ENCODE peak calls at places on chromosomes 7 and 10, in six cellular contexts. One of them, this sample, is unnamed.

GRCh38 chr10:77328272-77328816 is 309.3 kb downstream of the KCNMA1 start:
- DNase-seq in DMS153: no peak
- DNase-seq in NCI-H1436: no peak
- DNase-seq in stimulated activated naive CD8-positive, alpha-beta T cell treated with anti-CD3 and anti-CD28 coated beads, Interleukin-15, Interleukin-2, amounts not matched to agents 100 U/mL and 50 U/mL, for 24 hours: peak; percentile 55
- DNase-seq in A549: peak; percentile 35
- DNase-seq in effector CD4-positive, alpha-beta T cell: no peak
- DNase-seq in this sample: peak; percentile 22

GRCh38 chr10:3213758-3214545 is 41.4 kb upstream of the PITRM1 start:
- DNase-seq in effector CD4-positive, alpha-beta T cell: no peak
- DNase-seq in NCI-H1436: no peak
- DNase-seq in stimulated activated naive CD8-positive, alpha-beta T cell treated with anti-CD3 and anti-CD28 coated beads, Interleukin-15, Interleukin-2, amounts not matched to agents 100 U/mL and 50 U/mL, for 24 hours: no peak
- DNase-seq in DMS153: no peak
- DNase-seq in A549: no peak
- DNase-seq in this sample: no peak

GRCh38 chr7:31059551-31059950 is 7.4 kb downstream of the ADCYAP1R1 start:
- DNase-seq in A549: peak; percentile 8
- DNase-seq in stimulated activated naive CD8-positive, alpha-beta T cell treated with anti-CD3 and anti-CD28 coated beads, Interleukin-15, Interleukin-2, amounts not matched to agents 100 U/mL and 50 U/mL, for 24 hours: no peak
- DNase-seq in DMS153: no peak
- DNase-seq in effector CD4-positive, alpha-beta T cell: no peak
- DNase-seq in NCI-H1436: no peak
- DNase-seq in this sample: no peak

GRCh38 chr10:63675171-63675570 is 154.0 kb downstream of the REEP3 start:
- DNase-seq in stimulated activated naive CD8-positive, alpha-beta T cell treated with anti-CD3 and anti-CD28 coated beads, Interleukin-15, Interleukin-2, amounts not matched to agents 100 U/mL and 50 U/mL, for 24 hours: no peak
- DNase-seq in effector CD4-positive, alpha-beta T cell: no peak
- DNase-seq in DMS153: no peak
- DNase-seq in NCI-H1436: no peak
- DNase-seq in A549: no peak
- DNase-seq in this sample: no peak

GRCh38 chr10:48658243-48658888 is 26.3 kb upstream of the WDFY4 start:
- DNase-seq in DMS153: peak; percentile 47
- DNase-seq in NCI-H1436: peak; percentile 62
- DNase-seq in stimulated activated naive CD8-positive, alpha-beta T cell treated with anti-CD3 and anti-CD28 coated beads, Interleukin-15, Interleukin-2, amounts not matched to agents 100 U/mL and 50 U/mL, for 24 hours: peak; percentile 66
- DNase-seq in A549: peak; percentile 73
- DNase-seq in effector CD4-positive, alpha-beta T cell: peak; percentile 26
- DNase-seq in this sample: peak; percentile 45

GRCh38 chr7:47217570-47218360 is 364.1 kb downstream of the TNS3 start:
- DNase-seq in A549: no peak
- DNase-seq in stimulated activated naive CD8-positive, alpha-beta T cell treated with anti-CD3 and anti-CD28 coated beads, Interleukin-15, Interleukin-2, amounts not matched to agents 100 U/mL and 50 U/mL, for 24 hours: no peak
- DNase-seq in effector CD4-positive, alpha-beta T cell: no peak
- DNase-seq in NCI-H1436: no peak
- DNase-seq in DMS153: no peak
- DNase-seq in this sample: no peak

GRCh38 chr10:29926649-29927048 is 132.7 kb downstream of the JCAD start:
- DNase-seq in NCI-H1436: no peak
- DNase-seq in A549: no peak
- DNase-seq in effector CD4-positive, alpha-beta T cell: no peak
- DNase-seq in DMS153: no peak
- DNase-seq in stimulated activated naive CD8-positive, alpha-beta T cell treated with anti-CD3 and anti-CD28 coated beads, Interleukin-15, Interleukin-2, amounts not matched to agents 100 U/mL and 50 U/mL, for 24 hours: no peak
- DNase-seq in this sample: no peak

GRCh38 chr7:55148571-55148970 is 129.8 kb downstream of the EGFR start:
- DNase-seq in effector CD4-positive, alpha-beta T cell: no peak
- DNase-seq in stimulated activated naive CD8-positive, alpha-beta T cell treated with anti-CD3 and anti-CD28 coated beads, Interleukin-15, Interleukin-2, amounts not matched to agents 100 U/mL and 50 U/mL, for 24 hours: no peak
- DNase-seq in NCI-H1436: no peak
- DNase-seq in DMS153: peak; percentile 55
- DNase-seq in A549: no peak
- DNase-seq in this sample: no peak

GRCh38 chr10:84665883-84666463 is 337.6 kb downstream of the CCSER2 start:
- DNase-seq in A549: peak; percentile 20
- DNase-seq in DMS153: no peak
- DNase-seq in NCI-H1436: no peak
- DNase-seq in effector CD4-positive, alpha-beta T cell: no peak
- DNase-seq in stimulated activated naive CD8-positive, alpha-beta T cell treated with anti-CD3 and anti-CD28 coated beads, Interleukin-15, Interleukin-2, amounts not matched to agents 100 U/mL and 50 U/mL, for 24 hours: peak; percentile 37
- DNase-seq in this sample: no peak

GRCh38 chr10:33506838-33507661 is 172.6 kb upstream of the NRP1 start:
- DNase-seq in A549: no peak
- DNase-seq in effector CD4-positive, alpha-beta T cell: no peak
- DNase-seq in NCI-H1436: no peak
- DNase-seq in DMS153: no peak
- DNase-seq in stimulated activated naive CD8-positive, alpha-beta T cell treated with anti-CD3 and anti-CD28 coated beads, Interleukin-15, Interleukin-2, amounts not matched to agents 100 U/mL and 50 U/mL, for 24 hours: no peak
- DNase-seq in this sample: no peak

GRCh38 chr10:52438119-52438518 is 124.0 kb downstream of the DKK1 start:
- DNase-seq in A549: no peak
- DNase-seq in DMS153: no peak
- DNase-seq in NCI-H1436: no peak
- DNase-seq in effector CD4-positive, alpha-beta T cell: no peak
- DNase-seq in stimulated activated naive CD8-positive, alpha-beta T cell treated with anti-CD3 and anti-CD28 coated beads, Interleukin-15, Interleukin-2, amounts not matched to agents 100 U/mL and 50 U/mL, for 24 hours: no peak
- DNase-seq in this sample: no peak

GRCh38 chr7:116610210-116610609 is 61.8 kb upstream of the MET start:
- DNase-seq in stimulated activated naive CD8-positive, alpha-beta T cell treated with anti-CD3 and anti-CD28 coated beads, Interleukin-15, Interleukin-2, amounts not matched to agents 100 U/mL and 50 U/mL, for 24 hours: no peak
- DNase-seq in NCI-H1436: no peak
- DNase-seq in A549: no peak
- DNase-seq in DMS153: no peak
- DNase-seq in effector CD4-positive, alpha-beta T cell: no peak
- DNase-seq in this sample: peak; percentile 76

GRCh38 chr7:98138679-98139078 is 32.0 kb downstream of the LMTK2 start:
- DNase-seq in A549: no peak
- DNase-seq in effector CD4-positive, alpha-beta T cell: no peak
- DNase-seq in DMS153: no peak
- DNase-seq in NCI-H1436: no peak
- DNase-seq in stimulated activated naive CD8-positive, alpha-beta T cell treated with anti-CD3 and anti-CD28 coated beads, Interleukin-15, Interleukin-2, amounts not matched to agents 100 U/mL and 50 U/mL, for 24 hours: no peak
- DNase-seq in this sample: no peak

GRCh38 chr7:138785587-138786437 is 12.0 kb upstream of the TMEM213 start:
- DNase-seq in stimulated activated naive CD8-positive, alpha-beta T cell treated with anti-CD3 and anti-CD28 coated beads, Interleukin-15, Interleukin-2, amounts not matched to agents 100 U/mL and 50 U/mL, for 24 hours: no peak
- DNase-seq in NCI-H1436: no peak
- DNase-seq in A549: peak; percentile 59
- DNase-seq in effector CD4-positive, alpha-beta T cell: no peak
- DNase-seq in DMS153: no peak
- DNase-seq in this sample: peak; percentile 56

GRCh38 chr7:137961200-137962177 is 40.4 kb downstream of the CREB3L2 start:
- DNase-seq in NCI-H1436: no peak
- DNase-seq in stimulated activated naive CD8-positive, alpha-beta T cell treated with anti-CD3 and anti-CD28 coated beads, Interleukin-15, Interleukin-2, amounts not matched to agents 100 U/mL and 50 U/mL, for 24 hours: peak; percentile 18
- DNase-seq in DMS153: no peak
- DNase-seq in A549: no peak
- DNase-seq in effector CD4-positive, alpha-beta T cell: no peak
- DNase-seq in this sample: no peak

GRCh38 chr10:69123306-69123746 is 652 bp upstream of the VPS26A start:
- DNase-seq in NCI-H1436: peak; percentile 41
- DNase-seq in A549: peak; percentile 77
- DNase-seq in effector CD4-positive, alpha-beta T cell: no peak
- DNase-seq in stimulated activated naive CD8-positive, alpha-beta T cell treated with anti-CD3 and anti-CD28 coated beads, Interleukin-15, Interleukin-2, amounts not matched to agents 100 U/mL and 50 U/mL, for 24 hours: no peak
- DNase-seq in DMS153: no peak
- DNase-seq in this sample: no peak

GRCh38 chr10:6423004-6423403 is 157.1 kb downstream of the PRKCQ start:
- DNase-seq in NCI-H1436: no peak
- DNase-seq in A549: no peak
- DNase-seq in DMS153: no peak
- DNase-seq in effector CD4-positive, alpha-beta T cell: no peak
- DNase-seq in stimulated activated naive CD8-positive, alpha-beta T cell treated with anti-CD3 and anti-CD28 coated beads, Interleukin-15, Interleukin-2, amounts not matched to agents 100 U/mL and 50 U/mL, for 24 hours: peak; percentile 71
- DNase-seq in this sample: no peak

GRCh38 chr10:126037946-126038345 is 141.6 kb downstream of the FANK1 start:
- DNase-seq in A549: no peak
- DNase-seq in DMS153: no peak
- DNase-seq in NCI-H1436: no peak
- DNase-seq in effector CD4-positive, alpha-beta T cell: no peak
- DNase-seq in stimulated activated naive CD8-positive, alpha-beta T cell treated with anti-CD3 and anti-CD28 coated beads, Interleukin-15, Interleukin-2, amounts not matched to agents 100 U/mL and 50 U/mL, for 24 hours: no peak
- DNase-seq in this sample: no peak

GRCh38 chr10:102743078-102743587 is 615 bp upstream of the WBP1L start:
- DNase-seq in NCI-H1436: no peak
- DNase-seq in stimulated activated naive CD8-positive, alpha-beta T cell treated with anti-CD3 and anti-CD28 coated beads, Interleukin-15, Interleukin-2, amounts not matched to agents 100 U/mL and 50 U/mL, for 24 hours: peak; percentile 13
- DNase-seq in effector CD4-positive, alpha-beta T cell: no peak
- DNase-seq in DMS153: no peak
- DNase-seq in A549: no peak
- DNase-seq in this sample: no peak

GRCh38 chr7:133355325-133355708 is 102.4 kb downstream of the EXOC4 start:
- DNase-seq in effector CD4-positive, alpha-beta T cell: no peak
- DNase-seq in A549: no peak
- DNase-seq in DMS153: no peak
- DNase-seq in stimulated activated naive CD8-positive, alpha-beta T cell treated with anti-CD3 and anti-CD28 coated beads, Interleukin-15, Interleukin-2, amounts not matched to agents 100 U/mL and 50 U/mL, for 24 hours: no peak
- DNase-seq in NCI-H1436: no peak
- DNase-seq in this sample: no peak

GRCh38 chr10:124495176-124495575 is 33.6 kb downstream of the LHPP start:
- DNase-seq in stimulated activated naive CD8-positive, alpha-beta T cell treated with anti-CD3 and anti-CD28 coated beads, Interleukin-15, Interleukin-2, amounts not matched to agents 100 U/mL and 50 U/mL, for 24 hours: no peak
- DNase-seq in DMS153: no peak
- DNase-seq in effector CD4-positive, alpha-beta T cell: no peak
- DNase-seq in NCI-H1436: no peak
- DNase-seq in A549: no peak
- DNase-seq in this sample: no peak

GRCh38 chr7:46385662-46386309 is 464.7 kb upstream of the IGFBP3 start:
- DNase-seq in A549: peak; percentile 79
- DNase-seq in NCI-H1436: no peak
- DNase-seq in stimulated activated naive CD8-positive, alpha-beta T cell treated with anti-CD3 and anti-CD28 coated beads, Interleukin-15, Interleukin-2, amounts not matched to agents 100 U/mL and 50 U/mL, for 24 hours: no peak
- DNase-seq in effector CD4-positive, alpha-beta T cell: no peak
- DNase-seq in DMS153: no peak
- DNase-seq in this sample: peak; percentile 88

GRCh38 chr10:91076991-91077548 is 143.4 kb upstream of the PCGF5 start:
- DNase-seq in NCI-H1436: no peak
- DNase-seq in effector CD4-positive, alpha-beta T cell: no peak
- DNase-seq in stimulated activated naive CD8-positive, alpha-beta T cell treated with anti-CD3 and anti-CD28 coated beads, Interleukin-15, Interleukin-2, amounts not matched to agents 100 U/mL and 50 U/mL, for 24 hours: no peak
- DNase-seq in DMS153: no peak
- DNase-seq in A549: no peak
- DNase-seq in this sample: no peak

GRCh38 chr7:102468416-102469350 is 3.9 kb downstream of the LRWD1 start:
- DNase-seq in DMS153: no peak
- DNase-seq in A549: no peak
- DNase-seq in effector CD4-positive, alpha-beta T cell: no peak
- DNase-seq in NCI-H1436: no peak
- DNase-seq in stimulated activated naive CD8-positive, alpha-beta T cell treated with anti-CD3 and anti-CD28 coated beads, Interleukin-15, Interleukin-2, amounts not matched to agents 100 U/mL and 50 U/mL, for 24 hours: no peak
- DNase-seq in this sample: no peak

GRCh38 chr7:97731736-97732370 is at the start of gene TAC1:
- DNase-seq in effector CD4-positive, alpha-beta T cell: no peak
- DNase-seq in stimulated activated naive CD8-positive, alpha-beta T cell treated with anti-CD3 and anti-CD28 coated beads, Interleukin-15, Interleukin-2, amounts not matched to agents 100 U/mL and 50 U/mL, for 24 hours: no peak
- DNase-seq in DMS153: no peak
- DNase-seq in A549: no peak
- DNase-seq in NCI-H1436: no peak
- DNase-seq in this sample: no peak

GRCh38 chr7:27677912-27678612 is 15.4 kb upstream of the HIBADH start:
- DNase-seq in NCI-H1436: no peak
- DNase-seq in effector CD4-positive, alpha-beta T cell: no peak
- DNase-seq in stimulated activated naive CD8-positive, alpha-beta T cell treated with anti-CD3 and anti-CD28 coated beads, Interleukin-15, Interleukin-2, amounts not matched to agents 100 U/mL and 50 U/mL, for 24 hours: no peak
- DNase-seq in DMS153: no peak
- DNase-seq in A549: peak; percentile 93
- DNase-seq in this sample: peak; percentile 98

GRCh38 chr7:101739757-101740398 is 77.5 kb upstream of the CUX1 start:
- DNase-seq in stimulated activated naive CD8-positive, alpha-beta T cell treated with anti-CD3 and anti-CD28 coated beads, Interleukin-15, Interleukin-2, amounts not matched to agents 100 U/mL and 50 U/mL, for 24 hours: no peak
- DNase-seq in A549: no peak
- DNase-seq in DMS153: peak; percentile 58
- DNase-seq in effector CD4-positive, alpha-beta T cell: no peak
- DNase-seq in NCI-H1436: no peak
- DNase-seq in this sample: peak; percentile 59

GRCh38 chr10:33935350-33935749 is 600.9 kb upstream of the NRP1 start:
- DNase-seq in DMS153: no peak
- DNase-seq in NCI-H1436: no peak
- DNase-seq in A549: no peak
- DNase-seq in effector CD4-positive, alpha-beta T cell: no peak
- DNase-seq in stimulated activated naive CD8-positive, alpha-beta T cell treated with anti-CD3 and anti-CD28 coated beads, Interleukin-15, Interleukin-2, amounts not matched to agents 100 U/mL and 50 U/mL, for 24 hours: no peak
- DNase-seq in this sample: no peak